ENCODE peak calls at places on chromosomes 13 and 19, in four cellular contexts. One of them, this sample, is unnamed.
A peak's percentile ranks its signal among the peaks of the same experiment; 100 is the strongest.

GRCh38 chr19:33273881-33274662 is 28.3 kb downstream of the CEBPA start:
- DNase-seq in Panc1: no peak
- DNase-seq in HepG2: peak; percentile 56
- DNase-seq in HCT116: peak; percentile 24
- DNase-seq in this sample: no peak

GRCh38 chr13:37175996-37176395 is 70.5 kb upstream of the CSNK1A1L start:
- DNase-seq in Panc1: no peak
- DNase-seq in HCT116: no peak
- DNase-seq in HepG2: no peak
- DNase-seq in this sample: no peak

GRCh38 chr13:81770868-81771505 is 1430.1 kb upstream of the SPRY2 start:
- DNase-seq in HepG2: no peak
- DNase-seq in HCT116: no peak
- DNase-seq in Panc1: no peak
- DNase-seq in this sample: no peak

GRCh38 chr19:28960986-28961705 is 251.8 kb downstream of the UQCRFS1 start:
- DNase-seq in HepG2: no peak
- DNase-seq in HCT116: no peak
- DNase-seq in Panc1: no peak
- DNase-seq in this sample: no peak

GRCh38 chr19:48540110-48540509 is 11.9 kb upstream of the SULT2B1 start:
- DNase-seq in HepG2: no peak
- DNase-seq in Panc1: no peak
- DNase-seq in HCT116: no peak
- DNase-seq in this sample: no peak

GRCh38 chr13:20964904-20965303 is 62.4 kb upstream of the XPO4 start:
- DNase-seq in HCT116: no peak
- DNase-seq in Panc1: no peak
- DNase-seq in HepG2: no peak
- DNase-seq in this sample: no peak

GRCh38 chr19:17339088-17339741 is 1.9 kb downstream of the GTPBP3 start:
- DNase-seq in HCT116: no peak
- DNase-seq in Panc1: no peak
- DNase-seq in HepG2: no peak
- DNase-seq in this sample: peak; percentile 55

GRCh38 chr19:48881741-48882657 is 9.8 kb downstream of the PPP1R15A start:
- DNase-seq in HepG2: no peak
- DNase-seq in HCT116: no peak
- DNase-seq in Panc1: no peak
- DNase-seq in this sample: peak; percentile 48

GRCh38 chr19:22607653-22608430 is 26.3 kb upstream of the ZNF492 start:
- DNase-seq in HepG2: no peak
- DNase-seq in HCT116: no peak
- DNase-seq in Panc1: no peak
- DNase-seq in this sample: no peak

GRCh38 chr13:21344662-21345176 is 114.4 kb downstream of the ZDHHC20 start:
- DNase-seq in HepG2: no peak
- DNase-seq in Panc1: no peak
- DNase-seq in HCT116: no peak
- DNase-seq in this sample: no peak

GRCh38 chr13:77584111-77584510 is 48.6 kb downstream of the SCEL start:
- DNase-seq in Panc1: no peak
- DNase-seq in HepG2: no peak
- DNase-seq in HCT116: no peak
- DNase-seq in this sample: no peak

GRCh38 chr19:46745521-46746280 is at the start of gene FKRP:
- DNase-seq in HCT116: no peak
- DNase-seq in HepG2: no peak
- DNase-seq in Panc1: no peak
- DNase-seq in this sample: peak; percentile 73

GRCh38 chr13:40137400-40137799 is 481.9 kb downstream of the COG6 start:
- DNase-seq in HCT116: no peak
- DNase-seq in Panc1: no peak
- DNase-seq in HepG2: no peak
- DNase-seq in this sample: no peak

GRCh38 chr13:31089649-31090048 is 72.1 kb downstream of the HSPH1 start:
- DNase-seq in HepG2: no peak
- DNase-seq in HCT116: no peak
- DNase-seq in Panc1: no peak
- DNase-seq in this sample: no peak

GRCh38 chr19:2702170-2703076 is at the start of gene GNG7:
- DNase-seq in Panc1: no peak
- DNase-seq in HepG2: peak; percentile 78
- DNase-seq in HCT116: peak; percentile 68
- DNase-seq in this sample: peak; percentile 100

GRCh38 chr13:101455863-101456262 is 3.4 kb downstream of the ITGBL1 start:
- DNase-seq in HCT116: no peak
- DNase-seq in Panc1: peak; percentile 68
- DNase-seq in HepG2: no peak
- DNase-seq in this sample: no peak

GRCh38 chr13:106599875-106600797 is 32.2 kb upstream of the ARGLU1 start:
- DNase-seq in Panc1: no peak
- DNase-seq in HCT116: no peak
- DNase-seq in HepG2: no peak
- DNase-seq in this sample: no peak

GRCh38 chr19:16585808-16586476 is 13.7 kb upstream of the SLC35E1 start:
- DNase-seq in Panc1: no peak
- DNase-seq in HepG2: no peak
- DNase-seq in HCT116: no peak
- DNase-seq in this sample: no peak

GRCh38 chr19:18392417-18392816 is 5.0 kb downstream of the LRRC25 start:
- DNase-seq in HepG2: no peak
- DNase-seq in HCT116: no peak
- DNase-seq in Panc1: no peak
- DNase-seq in this sample: peak; percentile 65

GRCh38 chr19:17328517-17329060 is 6.1 kb downstream of the ANO8 start:
- DNase-seq in Panc1: no peak
- DNase-seq in HepG2: no peak
- DNase-seq in HCT116: no peak
- DNase-seq in this sample: peak; percentile 21

GRCh38 chr19:5125797-5126497 is 157.0 kb downstream of the KDM4B start:
- DNase-seq in HepG2: no peak
- DNase-seq in HCT116: no peak
- DNase-seq in Panc1: no peak
- DNase-seq in this sample: no peak

GRCh38 chr13:33262069-33262487 is 23.5 kb downstream of the STARD13 start:
- DNase-seq in HepG2: peak; percentile 88
- DNase-seq in Panc1: no peak
- DNase-seq in HCT116: peak; percentile 66
- DNase-seq in this sample: no peak

GRCh38 chr19:46391296-46392251 is 21.8 kb downstream of the CCDC8 start:
- DNase-seq in HepG2: no peak
- DNase-seq in HCT116: no peak
- DNase-seq in Panc1: no peak
- DNase-seq in this sample: no peak

GRCh38 chr19:16366433-16367268 is 42.0 kb downstream of the KLF2 start:
- DNase-seq in HepG2: no peak
- DNase-seq in Panc1: no peak
- DNase-seq in HCT116: no peak
- DNase-seq in this sample: no peak

GRCh38 chr19:9945319-9945966 is 9.1 kb upstream of the OLFM2 start:
- DNase-seq in HepG2: peak; percentile 10
- DNase-seq in Panc1: no peak
- DNase-seq in HCT116: no peak
- DNase-seq in this sample: peak; percentile 71

GRCh38 chr13:100461309-100462035 is 127.1 kb downstream of the GGACT start:
- DNase-seq in HepG2: no peak
- DNase-seq in Panc1: no peak
- DNase-seq in HCT116: no peak
- DNase-seq in this sample: no peak

GRCh38 chr13:95540848-95541247 is 11.7 kb upstream of the CLDN10 start:
- DNase-seq in HCT116: no peak
- DNase-seq in HepG2: no peak
- DNase-seq in Panc1: no peak
- DNase-seq in this sample: no peak

GRCh38 chr13:81488021-81488420 is 1147.1 kb upstream of the SPRY2 start:
- DNase-seq in HCT116: no peak
- DNase-seq in Panc1: no peak
- DNase-seq in HepG2: no peak
- DNase-seq in this sample: no peak

GRCh38 chr19:5137114-5137513 is 168.2 kb downstream of the KDM4B start:
- DNase-seq in HCT116: no peak
- DNase-seq in HepG2: no peak
- DNase-seq in Panc1: no peak
- DNase-seq in this sample: no peak

GRCh38 chr13:48731957-48732569 is 78.3 kb downstream of the CYSLTR2 start:
- DNase-seq in HepG2: peak; percentile 11
- DNase-seq in HCT116: peak; percentile 28
- DNase-seq in Panc1: no peak
- DNase-seq in this sample: peak; percentile 55
- TF ChIP-seq SIN3A in HepG2: no peak
- TF ChIP-seq SIN3A in HCT116: no peak
- TF ChIP-seq SIN3A in Panc1: no peak
- TF ChIP-seq SIN3A in this sample: no peak

GRCh38 chr19:31380854-31381253 is 31.6 kb upstream of the TSHZ3 start:
- DNase-seq in HCT116: no peak
- DNase-seq in Panc1: no peak
- DNase-seq in HepG2: no peak
- DNase-seq in this sample: no peak
- TF ChIP-seq TCF7L2 in HCT116: no peak
- TF ChIP-seq TCF7L2 in Panc1: no peak
- TF ChIP-seq TCF7L2 in HepG2: no peak
- TF ChIP-seq TCF7L2 in this sample: no peak

DNA sequence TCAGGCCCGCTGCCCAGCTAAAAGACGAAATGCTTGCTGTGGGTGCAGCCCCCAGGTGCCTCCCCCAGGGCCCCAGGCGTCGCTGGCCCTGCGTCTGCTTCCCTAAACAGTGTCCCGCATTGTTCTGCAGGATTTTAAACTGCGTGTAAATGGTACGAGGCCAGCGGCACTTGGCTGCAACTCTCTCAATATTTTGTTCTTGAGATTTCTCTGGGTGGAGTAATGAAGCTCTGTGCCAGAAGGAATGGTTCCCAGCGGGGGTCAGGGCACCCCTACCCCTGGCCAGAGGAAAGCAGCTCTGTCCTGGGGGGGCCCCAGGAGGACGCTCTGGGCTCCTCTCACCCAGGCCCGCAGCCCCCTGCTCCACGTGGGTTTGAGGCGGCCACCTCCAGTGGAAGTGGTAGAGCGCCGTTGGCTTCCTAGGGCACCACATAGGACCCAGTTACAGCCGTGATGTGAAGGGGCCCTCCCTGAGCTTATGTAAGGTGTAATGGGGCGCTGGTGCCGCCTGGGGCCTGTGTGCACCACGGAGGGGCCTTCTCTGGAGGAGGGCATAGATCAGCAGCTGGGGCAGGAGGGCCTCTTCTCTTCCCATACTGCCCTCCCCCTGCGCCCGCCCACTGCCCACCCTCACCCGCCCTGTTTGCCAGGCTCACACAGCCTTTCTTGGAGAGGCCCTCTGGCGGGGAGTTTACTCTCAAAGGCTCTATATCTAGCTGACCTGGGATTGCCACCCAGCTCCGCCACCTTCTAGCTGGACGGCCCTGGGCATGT is 19.8 kb downstream of the PAK4 start:
- DNase-seq in HepG2: peak; percentile 86
- DNase-seq in HCT116: no peak
- DNase-seq in Panc1: no peak
- DNase-seq in this sample: no peak
- TF ChIP-seq SIN3A in HepG2: peak; percentile 38
- TF ChIP-seq SIN3A in HCT116: no peak
- TF ChIP-seq SIN3A in Panc1: no peak
- TF ChIP-seq SIN3A in this sample: no peak

DNA sequence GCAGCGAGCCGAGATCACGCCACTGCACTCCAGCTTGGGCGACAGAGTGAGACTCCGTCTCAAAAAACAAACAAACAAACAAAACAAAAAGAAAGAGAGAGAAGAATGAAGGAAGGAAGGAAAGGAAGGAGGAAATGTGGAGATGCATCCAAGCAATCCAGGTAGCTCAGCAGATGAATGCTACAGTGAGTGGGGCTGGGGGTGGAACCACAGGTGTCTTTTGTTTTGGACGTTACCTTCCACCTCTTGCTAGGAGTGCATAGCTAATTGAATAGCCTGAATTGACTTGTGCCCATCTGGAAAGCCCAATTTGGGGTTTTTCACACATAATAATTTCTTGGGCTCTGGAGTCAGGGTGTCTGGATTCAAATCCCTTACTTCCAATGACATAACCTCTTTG is 66.0 kb upstream of the GTF3A start:
- DNase-seq in Panc1: no peak
- DNase-seq in HCT116: no peak
- DNase-seq in HepG2: no peak
- DNase-seq in this sample: no peak
- TF ChIP-seq TCF7L2 in Panc1: no peak
- TF ChIP-seq TCF7L2 in HCT116: no peak
- TF ChIP-seq TCF7L2 in HepG2: no peak
- TF ChIP-seq TCF7L2 in this sample: no peak

GRCh38 chr13:36154567-36155231 is 23.5 kb upstream of the DCLK1 start:
- DNase-seq in HepG2: no peak
- DNase-seq in HCT116: no peak
- DNase-seq in Panc1: no peak
- DNase-seq in this sample: no peak
- TF ChIP-seq SIN3A in HepG2: no peak
- TF ChIP-seq SIN3A in HCT116: no peak
- TF ChIP-seq SIN3A in Panc1: no peak
- TF ChIP-seq SIN3A in this sample: no peak

GRCh38 chr19:36032251-36033104 is at the start of gene CLIP3:
- DNase-seq in HCT116: no peak
- DNase-seq in Panc1: no peak
- DNase-seq in HepG2: no peak
- DNase-seq in this sample: peak; percentile 44
- TF ChIP-seq TCF7L2 in HCT116: no peak
- TF ChIP-seq TCF7L2 in Panc1: no peak
- TF ChIP-seq TCF7L2 in HepG2: no peak
- TF ChIP-seq TCF7L2 in this sample: no peak

DNA sequence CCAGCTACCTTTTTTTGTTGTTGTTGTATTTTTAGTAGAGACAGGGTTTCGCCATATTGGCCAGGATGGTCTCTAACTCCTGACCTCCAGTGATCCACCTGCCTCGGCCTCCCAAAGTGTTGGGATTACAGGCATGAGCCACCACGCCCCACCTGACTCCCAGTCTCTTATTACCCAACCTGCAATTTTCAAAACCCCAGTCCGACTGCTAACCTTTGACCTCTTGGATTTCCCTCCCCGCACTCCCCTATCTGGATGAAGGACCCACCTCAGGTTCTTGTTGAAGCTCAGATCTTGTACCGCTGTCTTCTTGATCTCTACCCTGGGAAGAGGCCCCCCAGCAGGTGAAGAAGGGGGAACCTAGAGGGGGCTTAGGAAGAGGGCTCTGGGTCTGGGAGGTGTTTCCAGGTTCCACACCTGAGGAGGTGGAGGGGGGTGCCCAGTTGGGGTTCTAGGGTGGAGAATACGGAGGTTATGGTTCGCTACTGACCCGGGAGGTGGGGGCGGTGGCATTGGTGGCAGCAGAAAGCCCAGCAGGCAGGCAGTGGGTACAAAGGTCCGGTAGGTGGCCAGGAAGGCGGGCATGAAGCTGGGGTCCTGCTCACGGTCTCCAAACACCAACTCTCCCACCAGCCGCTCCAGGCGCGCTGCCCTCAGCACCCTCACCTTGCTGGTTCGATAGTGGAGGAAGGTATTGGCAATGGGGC is 2.6 kb downstream of the RGL3 start:
- DNase-seq in Panc1: no peak
- DNase-seq in HCT116: no peak
- DNase-seq in HepG2: no peak
- DNase-seq in this sample: no peak
- TF ChIP-seq SIN3A in Panc1: no peak
- TF ChIP-seq SIN3A in HCT116: no peak
- TF ChIP-seq SIN3A in HepG2: no peak
- TF ChIP-seq SIN3A in this sample: no peak

This sample was measured in K562.